ENCODE peak calls at places on chromosomes 11 and 22, in seven cellular contexts. S, H, V, R, U, P and M are unnamed samples.
A peak's percentile ranks its signal among the peaks of the same experiment; 100 is the strongest.

GRCh38 chr11:58999291-58999680 is 60.0 kb downstream of the GLYATL1 start:
- DNase-seq in S (no peak), H (no peak), V (peak; percentile 45), R (no peak), U (no peak), P (no peak), M (no peak)

GRCh38 chr22:31625661-31626426 is 36.2 kb downstream of the PISD start:
- DNase-seq in S (no peak), H (no peak), V (no peak), R (peak; percentile 40), U (no peak), P (peak; percentile 45), M (no peak)

GRCh38 chr11:17887779-17888178 is 125.1 kb downstream of the SERGEF start:
- DNase-seq in S (no peak), H (no peak), V (no peak), R (no peak), U (no peak), P (no peak), M (no peak)

GRCh38 chr11:103491777-103492176 is 382.6 kb downstream of the DYNC2H1 start:
- DNase-seq in S (no peak), H (no peak), V (no peak), R (peak; percentile 36), U (no peak), P (no peak), M (no peak)

GRCh38 chr11:68077617-68078592 is 39.1 kb downstream of the TCIRG1 start:
- DNase-seq in S (no peak), H (no peak), V (no peak), R (no peak), U (no peak), P (no peak), M (no peak)

GRCh38 chr22:25176799-25177198 is 22.9 kb upstream of the CRYBB3 start:
- DNase-seq in S (no peak), H (no peak), V (no peak), R (no peak), U (no peak), P (no peak), M (no peak)

GRCh38 chr11:125074511-125075241 is 11.6 kb downstream of the SLC37A2 start:
- DNase-seq in S (no peak), H (no peak), V (peak; percentile 44), R (no peak), U (no peak), P (no peak), M (no peak)

GRCh38 chr11:2779981-2780849 is 80.4 kb upstream of the KCNQ1OT1 start:
- DNase-seq in S (no peak), H (no peak), V (no peak), R (no peak), U (no peak), P (no peak), M (no peak)

GRCh38 chr11:66116576-66117361 is 46.7 kb downstream of the PACS1 start:
- DNase-seq in S (no peak), H (no peak), V (no peak), R (no peak), U (no peak), P (no peak), M (no peak)

GRCh38 chr22:22703715-22704114 is 59.3 kb downstream of the GGTLC2 start:
- DNase-seq in S (no peak), H (no peak), V (no peak), R (no peak), U (no peak), P (no peak), M (no peak)

GRCh38 chr22:39316440-39317083 is 2.9 kb downstream of the RPL3 start:
- DNase-seq in S (peak; percentile 82), H (no peak), V (peak; percentile 82), R (peak; percentile 92), U (peak; percentile 91), P (peak; percentile 83), M (peak; percentile 93)

GRCh38 chr22:40416636-40417035 is 46.2 kb downstream of the SGSM3 start:
- DNase-seq in S (no peak), H (no peak), V (no peak), R (no peak), U (no peak), P (no peak), M (no peak)